ENCODE peak calls at places on chromosomes 12 and 14, in five cellular contexts. One of them, this sample, is unnamed.

GRCh38 chr12:115569694-115570093 is 707.8 kb downstream of the MED13L start:
- DNase-seq in ELR: peak; percentile 7
- DNase-seq in osteocyte: no peak
- DNase-seq in stimulated activated CD4-positive, alpha-beta T cell treated with anti-CD3 and anti-CD28 coated beads, Interleukin-1b, Interleukin-23, amount 100 ng/mL, for 48 hours: no peak
- DNase-seq in PC-3: no peak
- DNase-seq in this sample: no peak

GRCh38 chr14:93974833-93975232 is 1.5 kb downstream of the ASB2 start:
- DNase-seq in ELR: no peak
- DNase-seq in osteocyte: no peak
- DNase-seq in stimulated activated CD4-positive, alpha-beta T cell treated with anti-CD3 and anti-CD28 coated beads, Interleukin-1b, Interleukin-23, amount 100 ng/mL, for 48 hours: no peak
- DNase-seq in PC-3: no peak
- DNase-seq in this sample: no peak

GRCh38 chr14:94930690-94931089 is 160.8 kb upstream of the GSC start:
- DNase-seq in ELR: no peak
- DNase-seq in osteocyte: no peak
- DNase-seq in stimulated activated CD4-positive, alpha-beta T cell treated with anti-CD3 and anti-CD28 coated beads, Interleukin-1b, Interleukin-23, amount 100 ng/mL, for 48 hours: no peak
- DNase-seq in PC-3: no peak
- DNase-seq in this sample: no peak

GRCh38 chr14:24876996-24877395 is 173.0 kb downstream of the STXBP6 start:
- DNase-seq in ELR: no peak
- DNase-seq in osteocyte: no peak
- DNase-seq in stimulated activated CD4-positive, alpha-beta T cell treated with anti-CD3 and anti-CD28 coated beads, Interleukin-1b, Interleukin-23, amount 100 ng/mL, for 48 hours: no peak
- DNase-seq in PC-3: no peak
- DNase-seq in this sample: no peak

GRCh38 chr12:103495783-103496456 is at the start of gene C12orf42:
- DNase-seq in ELR: peak; percentile 43
- DNase-seq in osteocyte: no peak
- DNase-seq in stimulated activated CD4-positive, alpha-beta T cell treated with anti-CD3 and anti-CD28 coated beads, Interleukin-1b, Interleukin-23, amount 100 ng/mL, for 48 hours: peak; percentile 27
- DNase-seq in PC-3: peak; percentile 76
- DNase-seq in this sample: no peak

GRCh38 chr12:108567974-108568652 is 5.7 kb downstream of the ISCU start:
- DNase-seq in ELR: no peak
- DNase-seq in osteocyte: no peak
- DNase-seq in stimulated activated CD4-positive, alpha-beta T cell treated with anti-CD3 and anti-CD28 coated beads, Interleukin-1b, Interleukin-23, amount 100 ng/mL, for 48 hours: no peak
- DNase-seq in PC-3: no peak
- DNase-seq in this sample: no peak

GRCh38 chr12:77122661-77123060 is 57.3 kb upstream of the E2F7 start:
- DNase-seq in ELR: peak; percentile 14
- DNase-seq in osteocyte: no peak
- DNase-seq in stimulated activated CD4-positive, alpha-beta T cell treated with anti-CD3 and anti-CD28 coated beads, Interleukin-1b, Interleukin-23, amount 100 ng/mL, for 48 hours: no peak
- DNase-seq in PC-3: no peak
- DNase-seq in this sample: no peak

GRCh38 chr14:86683525-86683924 is 1153.6 kb downstream of the FLRT2 start:
- DNase-seq in ELR: peak; percentile 1
- DNase-seq in osteocyte: no peak
- DNase-seq in stimulated activated CD4-positive, alpha-beta T cell treated with anti-CD3 and anti-CD28 coated beads, Interleukin-1b, Interleukin-23, amount 100 ng/mL, for 48 hours: no peak
- DNase-seq in PC-3: no peak
- DNase-seq in this sample: no peak

GRCh38 chr12:46217686-46218508 is 50.9 kb downstream of the SLC38A1 start:
- DNase-seq in ELR: no peak
- DNase-seq in osteocyte: no peak
- DNase-seq in stimulated activated CD4-positive, alpha-beta T cell treated with anti-CD3 and anti-CD28 coated beads, Interleukin-1b, Interleukin-23, amount 100 ng/mL, for 48 hours: peak; percentile 53
- DNase-seq in PC-3: no peak
- DNase-seq in this sample: no peak

GRCh38 chr12:118418385-118419057 is 42.2 kb downstream of the SUDS3 start:
- DNase-seq in ELR: peak; percentile 43
- DNase-seq in osteocyte: no peak
- DNase-seq in stimulated activated CD4-positive, alpha-beta T cell treated with anti-CD3 and anti-CD28 coated beads, Interleukin-1b, Interleukin-23, amount 100 ng/mL, for 48 hours: no peak
- DNase-seq in PC-3: peak; percentile 61
- DNase-seq in this sample: no peak

GRCh38 chr12:124774462-124775167 is 89.0 kb downstream of the SCARB1 start:
- DNase-seq in ELR: peak; percentile 70
- DNase-seq in osteocyte: no peak
- DNase-seq in stimulated activated CD4-positive, alpha-beta T cell treated with anti-CD3 and anti-CD28 coated beads, Interleukin-1b, Interleukin-23, amount 100 ng/mL, for 48 hours: peak; percentile 93
- DNase-seq in PC-3: peak; percentile 76
- DNase-seq in this sample: no peak

GRCh38 chr14:56172074-56172473 is 53.9 kb downstream of the PELI2 start:
- DNase-seq in ELR: no peak
- DNase-seq in osteocyte: no peak
- DNase-seq in stimulated activated CD4-positive, alpha-beta T cell treated with anti-CD3 and anti-CD28 coated beads, Interleukin-1b, Interleukin-23, amount 100 ng/mL, for 48 hours: no peak
- DNase-seq in PC-3: no peak
- DNase-seq in this sample: no peak

GRCh38 chr12:47910486-47910885 is 5.7 kb upstream of the VDR start:
- DNase-seq in ELR: peak; percentile 20
- DNase-seq in osteocyte: peak; percentile 34
- DNase-seq in stimulated activated CD4-positive, alpha-beta T cell treated with anti-CD3 and anti-CD28 coated beads, Interleukin-1b, Interleukin-23, amount 100 ng/mL, for 48 hours: no peak
- DNase-seq in PC-3: no peak
- DNase-seq in this sample: no peak

GRCh38 chr12:91778938-91779400 is 366.7 kb downstream of the BTG1 start:
- DNase-seq in ELR: peak; percentile 96
- DNase-seq in osteocyte: no peak
- DNase-seq in stimulated activated CD4-positive, alpha-beta T cell treated with anti-CD3 and anti-CD28 coated beads, Interleukin-1b, Interleukin-23, amount 100 ng/mL, for 48 hours: peak; percentile 51
- DNase-seq in PC-3: peak; percentile 97
- DNase-seq in this sample: no peak

GRCh38 chr14:58098507-58098906 is 53.5 kb downstream of the ARMH4 start:
- DNase-seq in ELR: no peak
- DNase-seq in osteocyte: no peak
- DNase-seq in stimulated activated CD4-positive, alpha-beta T cell treated with anti-CD3 and anti-CD28 coated beads, Interleukin-1b, Interleukin-23, amount 100 ng/mL, for 48 hours: no peak
- DNase-seq in PC-3: peak; percentile 84
- DNase-seq in this sample: no peak

GRCh38 chr12:132661972-132662371 is 25.2 kb downstream of the POLE start:
- DNase-seq in ELR: no peak
- DNase-seq in osteocyte: no peak
- DNase-seq in stimulated activated CD4-positive, alpha-beta T cell treated with anti-CD3 and anti-CD28 coated beads, Interleukin-1b, Interleukin-23, amount 100 ng/mL, for 48 hours: no peak
- DNase-seq in PC-3: no peak
- DNase-seq in this sample: no peak

GRCh38 chr12:42090899-42091298 is 53.8 kb downstream of the GXYLT1 start:
- DNase-seq in ELR: peak; percentile 79
- DNase-seq in osteocyte: no peak
- DNase-seq in stimulated activated CD4-positive, alpha-beta T cell treated with anti-CD3 and anti-CD28 coated beads, Interleukin-1b, Interleukin-23, amount 100 ng/mL, for 48 hours: no peak
- DNase-seq in PC-3: peak; percentile 64
- DNase-seq in this sample: no peak

GRCh38 chr12:32896438-32897275 is at the start of gene PKP2:
- DNase-seq in ELR: no peak
- DNase-seq in osteocyte: peak; percentile 86
- DNase-seq in stimulated activated CD4-positive, alpha-beta T cell treated with anti-CD3 and anti-CD28 coated beads, Interleukin-1b, Interleukin-23, amount 100 ng/mL, for 48 hours: no peak
- DNase-seq in PC-3: peak; percentile 93
- DNase-seq in this sample: peak; percentile 72

GRCh38 chr12:4648099-4648498 is 752 bp downstream of the AKAP3 start:
- DNase-seq in ELR: peak; percentile 10
- DNase-seq in osteocyte: no peak
- DNase-seq in stimulated activated CD4-positive, alpha-beta T cell treated with anti-CD3 and anti-CD28 coated beads, Interleukin-1b, Interleukin-23, amount 100 ng/mL, for 48 hours: no peak
- DNase-seq in PC-3: no peak
- DNase-seq in this sample: no peak

This sample was measured in suprapubic skin.